ENCODE peak calls at places on chromosomes 16 and 17, in five cellular contexts. M, C, Z, B and J are unnamed samples.

GRCh38 chr17:187130-187529 is 5.7 kb upstream of the DOC2B start:
- DNase-seq in C (no peak), Z (no peak), M (no peak), B (no peak), J (no peak)

GRCh38 chr16:54326266-54326662 is 39.7 kb upstream of the IRX3 start:
- DNase-seq in C (no peak), B (no peak), Z (no peak), M (no peak), J (no peak)

GRCh38 chr16:23771642-23772041 is 16.8 kb downstream of the CHP2 start:
- DNase-seq in B (no peak), C (no peak), Z (no peak), M (no peak), J (no peak)

GRCh38 chr16:75087040-75087979 is 29.3 kb downstream of the LDHD start:
- DNase-seq in M (no peak), C (no peak), Z (no peak), B (peak), J (peak)

GRCh38 chr17:2369039-2369438 is 31.7 kb downstream of the SGSM2 start:
- DNase-seq in C (no peak), M (no peak), B (no peak), Z (no peak), J (no peak)

GRCh38 chr16:23194497-23195221 is 12.1 kb downstream of the SCNN1G start:
- DNase-seq in M (no peak), Z (no peak), C (no peak), B (no peak), J (no peak)

GRCh38 chr16:85357323-85357722 is 245.1 kb upstream of the CIBAR2 start:
- DNase-seq in Z (no peak), C (no peak), M (no peak), B (no peak), J (no peak)

GRCh38 chr17:55451203-55451641 is 29.6 kb upstream of the MMD start:
- DNase-seq in C (no peak), Z (no peak), M (no peak), B (no peak), J (peak)

GRCh38 chr17:2700491-2701141 is 10.9 kb downstream of the CLUH start:
- DNase-seq in Z (no peak), M (no peak), C (no peak), B (no peak), J (no peak)

GRCh38 chr17:41655611-41656111 is 31.3 kb upstream of the KRT17 start:
- DNase-seq in M (peak), Z (peak), B (no peak), C (no peak), J (no peak)

GRCh38 chr16:57694556-57695377 is at the start of gene DRC7:
- DNase-seq in Z (no peak), B (no peak), C (no peak), M (peak), J (peak)

GRCh38 chr16:8251298-8251697 is 339.0 kb downstream of the TMEM114 start:
- DNase-seq in Z (no peak), B (no peak), C (no peak), M (no peak), J (no peak)

GRCh38 chr16:78303946-78304345 is 204.5 kb downstream of the WWOX start:
- DNase-seq in M (no peak), B (no peak), C (no peak), Z (no peak), J (no peak)

GRCh38 chr17:63331301-63331700 is 114.8 kb downstream of the CYB561 start:
- DNase-seq in B (no peak), M (no peak), Z (no peak), C (no peak), J (no peak)

GRCh38 chr16:76265434-76266045 is 11.7 kb upstream of the CNTNAP4 start:
- DNase-seq in B (no peak), C (no peak), M (peak), Z (no peak), J (no peak)

GRCh38 chr16:4213721-4214120 is 28.2 kb downstream of the SRL start:
- DNase-seq in C (no peak), M (peak), B (no peak), Z (no peak), J (no peak)

GRCh38 chr16:2926660-2927646 is 15.2 kb downstream of the FLYWCH1 start:
- DNase-seq in Z (peak), C (peak), B (peak), M (peak), J (peak)

GRCh38 chr16:13332713-13333255 is 431.4 kb downstream of the SHISA9 start:
- DNase-seq in B (no peak), Z (no peak), C (no peak), M (no peak), J (no peak)

GRCh38 chr17:64630309-64631223 is 31.5 kb downstream of the SMURF2 start:
- DNase-seq in B (no peak), C (no peak), Z (no peak), M (peak), J (no peak)

GRCh38 chr16:56102159-56102798 is 89.0 kb upstream of the GNAO1 start:
- DNase-seq in Z (no peak), B (peak), C (no peak), M (no peak), J (no peak)

GRCh38 chr16:12719972-12720371 is 83.7 kb downstream of the CPPED1 start:
- DNase-seq in Z (no peak), B (no peak), C (no peak), M (no peak), J (no peak)

GRCh38 chr17:57213180-57213825 is 43.0 kb upstream of the MSI2 start:
- DNase-seq in B (no peak), M (no peak), Z (no peak), C (no peak), J (no peak)

GRCh38 chr17:82213251-82214011 is 789 bp upstream of the CCDC57 start:
- DNase-seq in C (peak), M (no peak), Z (no peak), B (no peak), J (peak)

GRCh38 chr17:50883850-50884291 is 17.7 kb upstream of the TOB1 start:
- DNase-seq in C (no peak), Z (no peak), M (peak), B (no peak), J (no peak)

GRCh38 chr17:10327640-10328039 is 45.2 kb downstream of the MYH13 start:
- DNase-seq in B (peak), C (peak), Z (peak), M (peak), J (peak)

GRCh38 chr17:81027591-81028505 is 7.1 kb upstream of the BAIAP2 start:
- DNase-seq in M (no peak), B (no peak), C (no peak), Z (no peak), J (no peak)

GRCh38 chr16:89317101-89317671 is 99.7 kb downstream of the ZNF778 start:
- DNase-seq in M (no peak), Z (no peak), B (peak), C (no peak), J (no peak)

GRCh38 chr17:67044940-67045339 is 586 bp downstream of the CACNG1 start:
- DNase-seq in M (no peak), Z (no peak), B (no peak), C (no peak), J (no peak)

GRCh38 chr17:4548721-4549531 is 6.3 kb downstream of the MYBBP1A start:
- DNase-seq in M (no peak), Z (no peak), C (no peak), B (no peak), J (no peak)

GRCh38 chr17:78502611-78503148 is 74.5 kb downstream of the DNAH17 start:
- DNase-seq in B (no peak), M (no peak), Z (no peak), C (no peak), J (no peak)

GRCh38 chr16:3431779-3432219 is 11.5 kb downstream of the ZNF597 start:
- DNase-seq in M (no peak), Z (no peak), C (peak), B (peak), J (no peak)

GRCh38 chr16:11955713-11956123 is 9.3 kb upstream of the TNFRSF17 start:
- DNase-seq in B (no peak), Z (no peak), C (no peak), M (no peak), J (no peak)

GRCh38 chr16:59899940-59900339 is 1165.8 kb upstream of the GOT2 start:
- DNase-seq in M (no peak), Z (no peak), B (no peak), C (no peak), J (no peak)